ENCODE peak calls at places on chromosomes 12 and 14, in seven cellular contexts. F is GM12864, K is cardiac muscle cell, Q is IMR-90, Z is lower leg skin, M is neural progenitor cell, T is upper lobe of right lung. D is an unnamed sample.

GRCh38 chr12:70449074-70449757 is 83.1 kb downstream of the KCNMB4 start:
- DNase-seq in Q (peak), K (no peak), T (no peak), M (no peak), F (no peak), Z (no peak), D (no peak)

GRCh38 chr12:114916124-114916523 is 232.1 kb upstream of the TBX3 start:
- DNase-seq in M (no peak), F (no peak), K (no peak), Z (no peak), T (no peak), Q (peak), D (peak)

GRCh38 chr12:132664206-132665148 is 22.7 kb downstream of the POLE start:
- DNase-seq in Z (no peak), K (no peak), M (no peak), F (no peak), Q (no peak), T (no peak), D (no peak)

GRCh38 chr12:76020731-76021672 is 10.6 kb downstream of the PHLDA1 start:
- DNase-seq in Q (peak), T (no peak), Z (no peak), M (no peak), K (no peak), F (no peak), D (peak)

GRCh38 chr14:55123101-55123500 is 6.0 kb upstream of the LGALS3 start:
- DNase-seq in M (no peak), F (no peak), T (no peak), Z (no peak), K (no peak), Q (peak), D (peak)

GRCh38 chr12:126084480-126084879 is 1019.2 kb downstream of the AACS start:
- DNase-seq in K (no peak), F (no peak), Q (no peak), Z (no peak), T (no peak), M (no peak), D (peak)

GRCh38 chr14:54535126-54535525 is 25.4 kb downstream of the CGRRF1 start:
- DNase-seq in T (no peak), M (no peak), Q (peak), F (no peak), K (no peak), Z (no peak), D (peak)

GRCh38 chr12:92045852-92046251 is 99.8 kb downstream of the BTG1 start:
- DNase-seq in K (no peak), F (no peak), T (no peak), Z (no peak), M (no peak), Q (no peak), D (no peak)

GRCh38 chr14:68939893-68940613 is 39.0 kb downstream of the ACTN1 start:
- DNase-seq in T (no peak), M (peak), Q (peak), F (no peak), K (peak), Z (no peak), D (peak)

GRCh38 chr14:28382460-28383220 is 383.9 kb upstream of the FOXG1 start:
- DNase-seq in Z (no peak), M (no peak), Q (no peak), K (no peak), T (no peak), F (no peak), D (peak)

GRCh38 chr14:99986416-99986815 is 78.8 kb upstream of the EVL start:
- DNase-seq in Q (peak), Z (no peak), T (no peak), M (no peak), F (no peak), K (no peak), D (no peak)

GRCh38 chr14:103121161-103121845 is 2.0 kb upstream of the TNFAIP2 start:
- DNase-seq in F (no peak), Z (peak), Q (no peak), M (no peak), K (no peak), T (peak), D (no peak)

GRCh38 chr12:113735146-113735545 is 231.0 kb downstream of the RBM19 start:
- DNase-seq in F (no peak), M (peak), Z (no peak), Q (no peak), K (no peak), T (no peak), D (no peak)

GRCh38 chr12:113537751-113538087 is 66.0 kb upstream of the LHX5 start:
- DNase-seq in F (no peak), Z (no peak), T (no peak), M (no peak), Q (no peak), K (no peak), D (no peak)

GRCh38 chr12:48980389-48980952 is 2.3 kb downstream of the WNT1 start:
- DNase-seq in Q (no peak), Z (no peak), T (no peak), F (no peak), M (peak), K (no peak), D (no peak)

GRCh38 chr12:51533799-51534198 is 57.2 kb upstream of the SCN8A start:
- DNase-seq in K (peak), Q (peak), F (no peak), Z (no peak), T (no peak), M (no peak), D (peak)

GRCh38 chr12:21819236-21819635 is 44.7 kb upstream of the KCNJ8 start:
- DNase-seq in K (no peak), Z (no peak), M (no peak), F (no peak), T (no peak), Q (peak), D (peak)

GRCh38 chr14:85247071-85247470 is 282.9 kb upstream of the FLRT2 start:
- DNase-seq in M (no peak), T (no peak), F (no peak), Q (no peak), Z (no peak), K (no peak), D (no peak)

GRCh38 chr12:21852251-21852650 is 77.7 kb upstream of the KCNJ8 start:
- DNase-seq in Z (no peak), Q (peak), F (no peak), K (no peak), T (no peak), M (no peak), D (peak)

GRCh38 chr14:86022031-86022629 is 492.2 kb downstream of the FLRT2 start:
- DNase-seq in M (no peak), Z (no peak), T (no peak), K (no peak), F (no peak), Q (peak), D (peak)

GRCh38 chr14:105484069-105484996 is 2.4 kb upstream of the CRIP1 start:
- DNase-seq in Z (peak), M (peak), T (no peak), Q (no peak), F (no peak), K (no peak), D (no peak)

GRCh38 chr14:64918216-64918615 is 4.0 kb downstream of the CHURC1 start:
- DNase-seq in M (no peak), T (no peak), K (no peak), Z (no peak), Q (no peak), F (no peak), D (no peak)

GRCh38 chr12:95681210-95681765 is 109.3 kb downstream of the NTN4 start:
- DNase-seq in M (no peak), F (no peak), T (no peak), Z (no peak), Q (no peak), K (no peak), D (no peak)

GRCh38 chr14:69081271-69081670 is 71.6 kb downstream of the DCAF5 start:
- DNase-seq in Q (no peak), M (no peak), T (no peak), Z (no peak), K (no peak), F (no peak), D (no peak)

GRCh38 chr14:25371053-25371452 is 321.1 kb upstream of the STXBP6 start:
- DNase-seq in M (no peak), Q (no peak), K (no peak), Z (no peak), T (no peak), F (no peak), D (no peak)

GRCh38 chr14:72699852-72700257 is 194.0 kb downstream of the DPF3 start:
- DNase-seq in K (no peak), Z (peak), Q (peak), M (no peak), T (no peak), F (no peak), D (peak)

GRCh38 chr14:72549026-72549425 is 344.9 kb downstream of the DPF3 start:
- DNase-seq in T (no peak), Z (no peak), K (no peak), F (no peak), M (no peak), Q (peak), D (no peak)

DNA sequence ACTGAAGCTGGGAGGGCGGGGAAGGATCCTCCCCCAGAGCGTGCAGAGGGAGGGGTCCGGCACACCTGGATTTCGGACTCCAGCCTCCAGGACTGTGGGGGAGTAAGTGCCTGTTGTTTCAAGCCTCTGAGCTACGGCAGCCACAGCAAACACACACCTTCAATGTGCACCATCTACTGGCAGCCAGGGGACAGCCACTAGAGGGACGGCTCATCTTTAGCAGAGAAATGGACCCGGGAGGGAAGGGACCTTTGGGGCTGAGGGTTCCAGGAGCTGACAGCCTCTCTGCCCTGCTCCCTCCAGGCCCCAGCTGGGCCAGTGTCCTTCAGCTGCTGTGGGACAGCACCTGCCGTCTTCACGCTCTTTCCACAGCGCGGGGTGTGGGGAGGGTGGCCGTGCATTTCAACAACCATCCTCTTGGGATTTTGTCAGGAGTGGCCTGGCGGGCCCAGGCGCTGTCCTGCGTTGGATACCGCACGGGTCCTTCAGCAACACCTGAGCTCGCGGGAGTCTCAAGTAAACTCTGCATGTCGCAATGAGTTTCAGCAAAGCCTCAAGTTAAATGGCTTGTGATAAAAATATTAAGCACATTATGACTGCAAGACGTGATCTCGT is 209.2 kb upstream of the C14orf180 start:
- DNase-seq in Q (no peak), K (peak), M (peak), T (no peak), Z (no peak), F (no peak), D (no peak)
- TF ChIP-seq CTCF in Q (no peak), K (no peak), M (peak), T (peak), Z (no peak), F (peak), D (no peak)

GRCh38 chr12:46521145-46521544 is 148.6 kb upstream of the SLC38A2 start:
- DNase-seq in Z (no peak), K (no peak), M (no peak), F (no peak), Q (no peak), T (no peak), D (no peak)
- H3K4me3 ChIP-seq in Z (no peak), K (no peak), M (no peak), F (no peak), Q (no peak), T (no peak), D (no peak)

DNA sequence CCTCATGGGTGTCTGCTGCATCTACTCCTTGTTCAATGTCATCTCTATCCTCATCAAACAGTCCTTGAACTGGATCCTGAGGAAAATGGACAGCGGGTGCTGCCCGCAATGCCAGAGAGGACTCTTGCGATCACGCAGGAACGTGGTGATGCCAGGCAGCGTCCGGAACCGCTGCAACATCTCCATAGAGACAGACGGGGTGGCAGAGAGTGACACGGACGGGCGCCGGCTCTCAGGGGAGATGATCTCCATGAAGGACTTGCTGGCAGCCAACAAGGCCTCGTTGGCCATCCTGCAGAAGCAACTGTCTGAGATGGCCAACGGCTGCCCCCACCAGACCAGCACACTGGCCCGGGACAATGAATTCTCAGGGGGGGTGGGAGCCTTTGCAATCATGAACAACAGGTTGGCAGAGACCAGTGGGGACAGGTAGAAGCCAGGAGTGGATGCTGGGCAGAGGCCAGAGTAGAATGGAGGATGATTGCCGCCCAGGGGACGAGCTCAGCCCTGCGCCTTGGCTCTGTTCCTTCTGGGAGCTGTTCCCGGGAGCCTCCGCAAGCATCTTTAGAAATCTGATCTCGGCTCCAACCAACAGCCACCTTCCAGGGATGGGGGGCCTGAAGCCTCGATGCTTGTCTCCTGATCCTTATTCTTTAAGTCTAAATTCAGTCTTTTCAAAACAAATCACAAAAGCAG is 71.6 kb upstream of the PSMC1 start:
- DNase-seq in F (no peak), Q (no peak), M (peak), T (no peak), K (no peak), Z (no peak), D (no peak)
- TF ChIP-seq CTCF in F (no peak), Q (no peak), M (peak), T (no peak), K (no peak), Z (no peak), D (no peak)

DNA sequence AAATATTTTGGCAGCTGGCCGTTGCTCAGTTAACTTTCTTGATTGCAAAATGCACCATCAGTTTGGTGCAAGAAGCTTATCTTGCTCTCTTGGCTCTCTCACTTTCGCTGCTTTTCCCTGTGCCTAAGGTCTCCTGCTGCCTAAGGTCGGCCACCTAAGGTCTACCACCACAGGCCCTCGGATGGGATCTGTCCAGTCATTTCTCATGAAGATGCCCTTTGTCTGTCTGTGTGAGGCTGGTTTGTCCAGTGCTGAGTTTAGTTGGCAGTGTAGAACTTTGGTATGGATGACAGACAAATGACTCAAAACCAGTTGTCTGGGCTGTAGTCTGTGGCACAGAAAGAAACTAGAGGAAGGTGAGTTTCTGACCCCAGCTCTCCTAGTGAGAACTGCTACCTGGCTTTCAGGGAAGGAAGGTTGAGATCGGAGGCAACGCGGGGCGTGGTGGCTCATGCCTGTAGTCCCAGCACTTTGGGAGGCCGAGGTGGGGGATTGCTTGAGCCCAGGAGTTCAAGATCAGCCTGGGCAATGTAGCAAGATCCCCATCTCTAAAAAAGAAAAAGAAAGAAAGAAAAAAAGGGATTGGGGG is 2.6 kb downstream of the MLXIP start:
- DNase-seq in Z (no peak), Q (no peak), K (no peak), M (no peak), F (no peak), T (no peak), D (peak)
- H3K4me3 ChIP-seq in Z (no peak), Q (peak), K (no peak), M (no peak), F (peak), T (peak), D (peak)

GRCh38 chr12:6204533-6205143 is 4.4 kb downstream of the CD9 start:
- DNase-seq in F (no peak), T (no peak), M (no peak), Q (no peak), Z (no peak), K (no peak), D (no peak)
- TF ChIP-seq CTCF in F (no peak), T (no peak), M (no peak), Q (no peak), Z (no peak), K (no peak), D (no peak)

DNA sequence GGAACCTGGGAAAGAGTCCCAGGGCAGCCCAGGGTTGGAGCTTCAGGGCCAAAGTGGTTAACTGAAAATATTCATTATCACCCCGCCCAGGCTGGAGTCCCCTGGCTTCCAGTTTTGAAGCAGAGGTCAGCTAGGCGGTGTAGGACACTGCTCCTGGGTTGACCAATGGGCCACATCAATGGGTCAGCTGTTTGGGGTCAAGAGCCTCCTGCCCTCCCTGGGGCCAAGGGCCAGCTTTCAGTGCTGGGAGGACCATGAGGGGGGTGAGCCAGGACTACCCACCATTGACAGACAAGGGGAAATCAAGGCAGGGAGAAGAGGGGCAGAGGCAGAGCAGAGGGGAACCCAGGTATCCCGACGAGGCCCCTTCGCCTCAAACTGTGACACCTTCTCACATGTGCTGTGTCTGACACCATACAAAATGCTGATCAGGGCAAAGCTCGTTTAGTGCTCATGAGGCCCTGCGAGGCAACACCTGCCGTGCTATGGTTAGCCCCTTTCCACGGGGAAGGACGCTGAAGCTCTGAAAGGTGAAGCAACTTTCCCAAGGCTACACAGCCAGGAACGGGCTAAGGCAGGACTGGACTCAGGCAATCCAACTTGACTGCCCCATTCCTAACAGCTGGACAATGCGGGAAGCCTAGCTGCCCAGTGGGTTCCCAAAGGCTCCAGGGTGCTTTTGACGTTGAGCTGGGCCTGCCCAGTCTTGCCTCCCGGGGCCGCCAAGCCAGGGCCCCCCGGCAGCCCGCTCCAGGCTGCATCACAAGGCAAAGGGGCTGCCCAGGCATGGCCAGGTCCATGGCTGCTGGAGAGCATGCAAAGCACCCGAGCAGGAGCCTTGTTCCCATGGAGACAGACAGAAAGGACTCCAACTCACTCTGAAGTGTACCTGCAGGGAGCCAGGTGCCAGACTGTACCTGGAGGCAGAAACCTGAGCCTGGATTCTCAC is 2.0 kb downstream of the SYNE3 start:
- DNase-seq in T (no peak), F (no peak), M (no peak), K (no peak), Q (no peak), Z (no peak), D (no peak)
- H3K4me3 ChIP-seq in T (no peak), F (peak), M (no peak), K (no peak), Q (no peak), Z (no peak), D (no peak)

GRCh38 chr14:59583755-59584154 is 7.1 kb upstream of the CCDC175 start:
- DNase-seq in F (no peak), K (peak), Q (peak), T (no peak), M (no peak), Z (no peak), D (peak)
- TF ChIP-seq CTCF in F (no peak), K (peak), Q (no peak), T (no peak), M (no peak), Z (no peak), D (peak)

DNA sequence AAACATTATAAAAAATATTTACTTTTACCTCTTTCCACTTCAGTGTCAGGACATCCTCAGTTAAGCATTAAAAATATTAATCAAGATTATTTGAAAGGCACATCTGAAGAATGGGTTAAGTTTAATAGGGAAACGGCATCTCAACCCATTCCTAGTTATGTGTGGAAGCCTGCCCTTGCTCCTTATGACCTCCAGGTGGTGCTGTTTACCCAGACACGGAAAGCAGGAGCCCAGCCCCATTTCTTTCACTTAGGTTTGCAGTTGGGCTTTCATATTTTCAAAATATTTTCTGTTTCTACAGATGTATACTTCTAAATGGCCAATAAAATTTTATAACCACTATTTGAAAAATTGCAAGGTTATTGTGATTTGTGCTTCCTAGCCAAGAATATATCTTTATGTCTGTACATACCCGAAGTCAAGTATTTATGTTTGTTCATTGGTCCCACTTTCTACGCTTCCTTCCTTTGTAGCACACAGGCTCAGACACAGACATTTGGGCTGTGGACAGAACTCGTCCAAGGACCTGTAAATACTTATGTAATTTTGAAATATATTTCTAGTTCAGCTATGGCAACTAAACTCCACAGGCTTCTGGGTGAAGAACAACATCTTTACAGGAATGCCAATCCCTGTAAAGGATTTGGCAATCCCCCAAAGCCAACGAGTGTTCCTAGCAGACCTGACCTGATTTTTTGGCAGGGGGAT is 247.1 kb downstream of the AKAP6 start:
- DNase-seq in F (peak), T (no peak), K (peak), Q (peak), Z (peak), M (peak), D (peak)
- H3K4me3 ChIP-seq in F (no peak), T (no peak), K (no peak), Q (no peak), Z (no peak), M (no peak), D (no peak)